ENCODE peak calls at places on chromosomes 12 and 14, in five cellular contexts. U is stimulated activated CD4-positive, alpha-beta T cell treated with anti-CD3 and anti-CD28 coated beads, Interleukin-4, amount 100 ng/mL, for 48 hours; W is AG09319; X is germinal center; I is posterior cingulate gyrus. T is an unnamed sample.

GRCh38 chr12:11496157-11496851 is 100.9 kb upstream of the PRB2 start:
- DNase-seq in U (no peak), W (no peak), X (no peak), I (no peak), T (no peak)

GRCh38 chr12:97862072-97862471 is 399.5 kb downstream of the RMST start:
- DNase-seq in U (no peak), W (no peak), X (no peak), I (no peak), T (no peak)

GRCh38 chr12:104457746-104458644 is 1.2 kb downstream of the CHST11 start:
- DNase-seq in U (no peak), W (no peak), X (peak; percentile 71), I (no peak), T (peak; percentile 61)

GRCh38 chr12:65123435-65124063 is 2.4 kb upstream of the WIF1 start:
- DNase-seq in U (peak; percentile 17), W (peak; percentile 5), X (no peak), I (no peak), T (no peak)

GRCh38 chr12:24902521-24903304 is 46.2 kb downstream of the BCAT1 start:
- DNase-seq in U (peak; percentile 19), W (no peak), X (peak; percentile 53), I (peak; percentile 47), T (peak; percentile 35)

GRCh38 chr12:75953312-75953906 is 78.2 kb downstream of the PHLDA1 start:
- DNase-seq in U (no peak), W (peak; percentile 95), X (no peak), I (peak; percentile 22), T (no peak)

GRCh38 chr12:57091633-57092528 is 3.0 kb downstream of the NAB2 start:
- DNase-seq in U (no peak), W (no peak), X (peak; percentile 1), I (no peak), T (no peak)

GRCh38 chr12:112349440-112349839 is 32.8 kb downstream of the HECTD4 start:
- DNase-seq in U (no peak), W (no peak), X (no peak), I (no peak), T (no peak)

GRCh38 chr14:22556021-22556989 is 32.7 kb downstream of the DAD1 start:
- DNase-seq in U (peak; percentile 95), W (no peak), X (peak; percentile 87), I (no peak), T (peak; percentile 55)

GRCh38 chr14:91218041-91218440 is 26.5 kb downstream of the GPR68 start:
- DNase-seq in U (no peak), W (no peak), X (no peak), I (no peak), T (no peak)

GRCh38 chr12:116455540-116456306 is 103.5 kb upstream of the MAP1LC3B2 start:
- DNase-seq in U (no peak), W (peak; percentile 85), X (no peak), I (no peak), T (peak; percentile 29)

GRCh38 chr14:83162351-83162929 is 1628.8 kb upstream of the SEL1L start:
- DNase-seq in U (no peak), W (no peak), X (no peak), I (no peak), T (no peak)

GRCh38 chr12:45566257-45566656 is 163.2 kb upstream of the ARID2 start:
- DNase-seq in U (no peak), W (no peak), X (no peak), I (no peak), T (no peak)

GRCh38 chr12:23536293-23536692 is 413.2 kb downstream of the SOX5 start:
- DNase-seq in U (no peak), W (no peak), X (peak; percentile 47), I (no peak), T (no peak)

GRCh38 chr14:41782488-41782887 is 175.8 kb downstream of the LRFN5 start:
- DNase-seq in U (no peak), W (no peak), X (no peak), I (no peak), T (no peak)

GRCh38 chr14:61615743-61616523 is 79.4 kb upstream of the HIF1A start:
- DNase-seq in U (no peak), W (no peak), X (no peak), I (no peak), T (no peak)

GRCh38 chr12:116495260-116495659 is 63.9 kb upstream of the MAP1LC3B2 start:
- DNase-seq in U (no peak), W (no peak), X (no peak), I (no peak), T (no peak)

GRCh38 chr14:65412189-65412846 is at the start of gene FUT8:
- DNase-seq in U (peak; percentile 96), W (peak; percentile 95), X (peak; percentile 93), I (peak; percentile 97), T (peak; percentile 97)

GRCh38 chr12:105343836-105344235 is 13.3 kb downstream of the C12orf75 start:
- DNase-seq in U (no peak), W (no peak), X (no peak), I (no peak), T (no peak)

GRCh38 chr12:18849080-18849479 is 111.2 kb downstream of the CAPZA3 start:
- DNase-seq in U (no peak), W (no peak), X (no peak), I (no peak), T (no peak)

GRCh38 chr14:45621731-45622130 is 368.7 kb upstream of the MIS18BP1 start:
- DNase-seq in U (no peak), W (no peak), X (no peak), I (no peak), T (no peak)

GRCh38 chr14:106586098-106586704 is 1059.8 kb downstream of the TMEM121 start:
- DNase-seq in U (peak; percentile 53), W (no peak), X (peak; percentile 73), I (no peak), T (no peak)

GRCh38 chr14:76695263-76695920 is 65.9 kb upstream of the VASH1 start:
- DNase-seq in U (no peak), W (no peak), X (no peak), I (no peak), T (no peak)

GRCh38 chr14:51401272-51401671 is 161.2 kb downstream of the TMX1 start:
- DNase-seq in U (no peak), W (no peak), X (no peak), I (no peak), T (no peak)

GRCh38 chr14:74913986-74914573 is 9.0 kb downstream of the RPS6KL1 start:
- DNase-seq in U (no peak), W (peak; percentile 56), X (no peak), I (peak; percentile 65), T (peak; percentile 71)

GRCh38 chr14:74085047-74085637 is 386 bp downstream of the LIN52 start:
- DNase-seq in U (peak; percentile 30), W (no peak), X (no peak), I (no peak), T (peak; percentile 56)

T was measured in right lobe of liver.